ENCODE peak calls at places on chromosomes 13 and 19, in six cellular contexts. E, Q, X, C, B and A are unnamed samples.

GRCh38 chr19:33780746-33781145 is 15.9 kb upstream of the KCTD15 start:
- DNase-seq in E (no peak), Q (no peak), X (no peak), C (no peak), B (no peak), A (peak)

GRCh38 chr13:51764184-51765141 is 39.5 kb downstream of the DHRS12 start:
- DNase-seq in E (peak), Q (no peak), X (peak), C (peak), B (peak), A (no peak)

GRCh38 chr19:10533656-10534386 is 9.9 kb upstream of the ATG4D start:
- DNase-seq in E (no peak), Q (no peak), X (peak), C (no peak), B (no peak), A (no peak)

GRCh38 chr13:111961793-111962192 is 105.2 kb upstream of the SOX1 start:
- DNase-seq in E (no peak), Q (no peak), X (no peak), C (no peak), B (no peak), A (no peak)

GRCh38 chr19:6481541-6482342 is at the start of gene DENND1C:
- DNase-seq in E (no peak), Q (peak), X (peak), C (peak), B (peak), A (peak)

GRCh38 chr13:80513196-80513595 is 172.3 kb upstream of the SPRY2 start:
- DNase-seq in E (no peak), Q (no peak), X (no peak), C (no peak), B (no peak), A (no peak)

GRCh38 chr13:21971662-21972635 is 301.1 kb downstream of the FGF9 start:
- DNase-seq in E (no peak), Q (no peak), X (no peak), C (no peak), B (no peak), A (no peak)

GRCh38 chr19:51607920-51608562 is 22.2 kb downstream of the SIGLEC5 start:
- DNase-seq in E (no peak), Q (peak), X (peak), C (no peak), B (peak), A (peak)

DNA sequence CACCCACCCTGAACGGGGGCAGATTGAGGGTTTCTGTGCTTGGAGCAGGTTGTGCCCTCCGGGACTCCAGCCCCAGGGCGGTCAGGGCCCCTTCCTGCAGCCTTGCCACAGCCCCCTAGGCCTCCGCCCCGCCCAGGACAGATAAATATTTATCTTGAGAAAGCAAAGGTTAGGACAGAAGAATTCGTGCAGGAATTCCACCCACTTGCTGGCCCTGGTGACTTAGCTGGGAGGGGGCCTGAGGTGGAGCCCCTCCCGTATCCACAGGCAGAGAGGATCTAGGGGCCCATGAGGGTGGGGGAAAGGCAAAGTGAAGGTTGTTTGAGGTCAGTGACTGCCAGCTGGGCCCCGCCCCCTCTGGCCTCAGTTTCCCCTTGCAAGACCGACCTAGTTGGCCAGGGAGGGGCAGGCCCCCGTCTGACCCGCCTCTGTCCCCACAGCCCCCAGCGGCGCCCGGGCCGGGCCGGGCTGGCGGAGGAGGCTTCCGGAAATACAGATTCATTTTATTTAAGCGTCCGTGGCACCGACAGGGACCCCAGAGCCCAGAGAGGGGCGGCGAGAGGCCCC is 5.2 kb downstream of the MIDN start:
- DNase-seq in E (no peak), Q (peak), X (no peak), C (no peak), B (peak), A (no peak)
- H3K4me3 ChIP-seq in E (peak), Q (peak), X (peak), C (peak), B (peak), A (no peak)

DNA sequence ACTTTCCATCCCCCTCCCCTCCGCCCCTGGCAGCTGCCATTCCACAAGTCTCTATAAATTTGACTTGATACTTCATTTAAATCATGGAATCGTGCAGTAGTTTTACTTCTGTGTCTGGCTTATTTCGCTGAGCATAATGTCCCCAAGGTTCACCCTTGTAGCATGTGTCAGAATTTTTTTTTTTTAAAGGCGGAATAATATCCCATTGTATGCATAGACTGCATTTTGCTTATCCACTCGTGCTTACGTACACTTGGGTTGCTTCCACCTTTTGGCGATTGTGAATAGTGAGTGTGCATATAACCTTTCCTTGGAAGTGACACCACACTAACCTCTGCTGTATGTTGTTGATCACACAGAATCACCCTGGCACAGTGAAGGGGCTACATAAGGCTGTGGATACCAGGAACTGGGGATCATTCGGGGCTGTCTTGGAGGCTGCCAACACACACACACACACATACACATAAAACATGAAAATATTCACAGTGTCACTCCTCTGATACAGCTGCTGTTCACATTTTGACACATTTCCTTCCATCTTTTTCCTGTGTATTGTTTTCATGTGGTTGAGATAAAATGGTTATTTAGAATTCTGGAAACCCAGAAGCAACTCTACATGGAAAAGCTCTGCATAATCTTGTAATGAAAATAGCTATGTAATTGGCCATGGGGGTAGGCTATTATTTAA is 13.3 kb downstream of the ZNF71 start:
- DNase-seq in E (no peak), Q (no peak), X (peak), C (no peak), B (no peak), A (no peak)
- TF ChIP-seq MAX in E (no peak), Q (no peak), X (no peak), C (no peak), B (no peak), A (no peak)

DNA sequence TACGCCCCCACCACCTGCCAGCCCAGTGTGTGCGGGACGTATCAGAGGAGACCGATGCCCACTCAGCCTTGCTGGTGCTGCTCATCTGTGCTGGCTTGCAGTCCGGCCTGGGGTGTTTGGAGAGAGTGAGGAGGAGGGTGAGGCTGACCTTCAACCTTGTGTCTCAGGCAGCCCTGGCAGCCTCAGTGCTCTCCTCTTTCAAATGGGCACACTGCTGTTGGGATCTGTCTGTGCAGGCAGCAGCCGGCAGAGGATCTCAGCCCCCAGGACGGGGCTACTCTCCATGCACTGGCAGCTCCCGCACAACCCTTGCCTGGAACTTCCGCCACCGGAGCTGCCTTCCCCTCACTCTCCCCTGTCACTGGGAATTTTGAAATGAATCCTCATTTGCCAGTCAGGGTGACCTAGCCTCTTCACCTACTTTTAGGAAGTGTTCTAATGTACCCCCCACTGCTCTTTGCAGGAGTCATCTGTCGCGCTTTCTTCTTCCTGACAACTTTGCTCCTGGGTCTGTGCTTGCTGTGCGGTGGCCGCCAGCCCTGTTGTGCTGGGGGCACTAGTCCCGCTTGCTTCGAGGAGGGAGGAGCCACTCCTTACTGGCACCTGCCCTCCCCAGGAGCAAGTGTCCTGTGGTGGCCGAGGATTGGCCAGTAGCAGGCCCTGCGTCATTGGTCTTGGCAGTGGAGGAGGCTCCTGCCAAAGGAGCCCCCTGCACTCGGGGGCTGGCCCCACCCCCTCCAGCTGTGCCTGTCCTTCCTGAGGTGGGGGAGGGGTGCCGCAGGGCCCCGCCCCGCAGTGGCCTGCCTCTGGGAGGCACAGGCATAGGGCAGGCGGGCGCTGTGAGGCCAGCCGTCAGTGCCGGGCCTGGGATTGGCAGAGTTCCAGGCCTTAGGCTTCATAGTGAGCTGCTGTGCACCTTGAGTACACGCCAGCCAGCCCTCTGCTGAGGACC is 53.4 kb downstream of the TSSK6 start:
- DNase-seq in E (no peak), Q (peak), X (peak), C (no peak), B (peak), A (no peak)
- TF ChIP-seq MYC in E (no peak), Q (no peak), X (no peak), C (no peak), B (no peak), A (no peak)

GRCh38 chr19:1076046-1076386 is 9.0 kb downstream of the ARHGAP45 start:
- DNase-seq in E (no peak), Q (no peak), X (no peak), C (no peak), B (no peak), A (no peak)

GRCh38 chr19:1074512-1075283 is 7.7 kb downstream of the ARHGAP45 start:
- DNase-seq in E (peak), Q (peak), X (no peak), C (no peak), B (no peak), A (no peak)

GRCh38 chr19:1079566-1080111 is 12.7 kb downstream of the ARHGAP45 start:
- DNase-seq in E (no peak), Q (peak), X (no peak), C (no peak), B (no peak), A (no peak)

GRCh38 chr19:1073956-1074511 is 7.1 kb downstream of the ARHGAP45 start:
- DNase-seq in E (no peak), Q (no peak), X (no peak), C (no peak), B (no peak), A (no peak)

GRCh38 chr19:1076951-1077350 is 10.0 kb downstream of the ARHGAP45 start:
- DNase-seq in E (no peak), Q (no peak), X (no peak), C (peak), B (no peak), A (peak)
- H3K4me3 ChIP-seq in E (no peak), Q (no peak), X (no peak), C (peak), B (no peak), A (no peak)

GRCh38 chr19:38122402-38123093 is 101.5 kb downstream of the DPF1 start:
- DNase-seq in E (no peak), Q (peak), X (no peak), C (no peak), B (no peak), A (no peak)
- TF ChIP-seq MAX in E (no peak), Q (peak), X (no peak), C (no peak), B (no peak), A (no peak)

GRCh38 chr19:16217671-16218464 is 20.2 kb downstream of the AP1M1 start:
- DNase-seq in E (no peak), Q (no peak), X (no peak), C (no peak), B (no peak), A (no peak)

GRCh38 chr19:16222806-16223205 is 25.1 kb downstream of the AP1M1 start:
- DNase-seq in E (no peak), Q (no peak), X (no peak), C (no peak), B (no peak), A (no peak)

GRCh38 chr19:16218851-16219250 is 21.1 kb downstream of the AP1M1 start:
- DNase-seq in E (no peak), Q (no peak), X (no peak), C (no peak), B (no peak), A (no peak)

GRCh38 chr19:16213076-16213475 is 15.4 kb downstream of the AP1M1 start:
- DNase-seq in E (no peak), Q (no peak), X (no peak), C (no peak), B (no peak), A (no peak)

DNA sequence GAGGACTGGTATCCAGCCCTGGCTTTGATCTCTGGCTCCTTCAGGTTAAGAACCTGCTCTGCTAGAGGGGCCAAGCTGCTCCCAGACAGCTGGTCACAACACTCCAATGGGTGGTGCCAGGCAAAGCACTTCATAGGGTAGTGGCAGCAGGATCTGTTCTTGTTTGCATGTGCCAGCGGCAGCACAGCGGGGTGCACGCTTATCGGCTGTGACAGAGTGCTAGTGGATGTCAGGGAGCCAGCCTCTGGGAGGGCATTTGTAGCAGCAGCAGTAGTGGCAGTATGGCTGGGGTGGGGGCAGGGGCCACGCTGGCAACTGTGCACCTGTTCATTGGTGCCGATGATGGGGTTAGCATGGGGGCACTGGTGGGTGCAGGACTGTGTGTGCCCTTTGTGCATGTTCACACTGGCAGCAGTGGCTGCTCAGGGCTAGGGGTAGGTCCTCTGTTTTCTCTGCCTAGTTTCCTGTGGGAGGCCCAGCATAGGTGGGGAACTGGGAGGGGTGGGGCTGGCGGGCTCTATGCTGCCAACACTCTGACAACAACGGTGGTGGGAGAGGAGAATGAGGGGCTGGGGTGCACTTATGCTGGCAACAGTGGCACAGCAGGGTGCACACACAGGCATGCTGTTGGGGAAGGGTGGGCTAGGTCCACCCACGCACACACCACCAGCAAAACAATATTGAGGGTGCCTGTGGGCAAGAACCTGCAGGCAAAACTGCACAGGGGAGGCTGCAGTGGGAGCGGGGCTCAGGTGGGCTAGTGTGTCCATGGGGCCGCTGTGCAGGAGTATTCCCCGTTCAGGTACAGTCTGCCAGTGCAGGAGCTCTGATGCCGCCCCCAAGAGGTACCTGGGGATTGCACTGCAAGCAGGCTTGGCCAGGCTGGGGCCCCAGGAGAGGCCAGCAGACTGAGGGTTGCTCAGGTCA is 19.3 kb downstream of the AP1M1 start:
- DNase-seq in E (no peak), Q (no peak), X (no peak), C (no peak), B (no peak), A (no peak)
- TF ChIP-seq MYC in E (no peak), Q (no peak), X (no peak), C (no peak), B (no peak), A (no peak)